ENCODE peak calls at places on chromosomes 6 and 20, in ten cellular contexts. A is mucosa of descending colon; I is osteoblast; L is colonic mucosa; R is spleen; C is esophagus muscularis mucosa; X is activated CD8-positive, alpha-beta T cell treated with anti-CD3 and anti-CD28 coated beads for 36 hours; U is endothelial cell; Q is ovary; M is osteocyte. Y is an unnamed sample.

GRCh38 chr6:78598966-78599365 is 268.4 kb upstream of the IRAK1BP1 start:
- DNase-seq in A (no peak), I (peak; percentile 71), L (no peak), R (no peak), C (no peak), X (no peak), U (no peak), Q (no peak), M (no peak), Y (no peak)

GRCh38 chr6:154930490-154930889 is 64.6 kb upstream of the TIAM2 start:
- DNase-seq in A (no peak), I (no peak), L (no peak), R (no peak), C (no peak), X (no peak), U (no peak), Q (no peak), M (no peak), Y (no peak)

GRCh38 chr6:166955121-166955864 is 1.1 kb downstream of the RNASET2 start:
- DNase-seq in A (peak; percentile 58), I (peak; percentile 86), L (peak; percentile 54), R (peak; percentile 90), C (no peak), X (peak; percentile 49), U (peak; percentile 14), Q (no peak), M (no peak), Y (peak; percentile 51)

GRCh38 chr6:157831018-157831369 is 7.9 kb downstream of the SNX9 start:
- DNase-seq in A (no peak), I (no peak), L (no peak), R (no peak), C (no peak), X (no peak), U (no peak), Q (no peak), M (no peak), Y (no peak)

GRCh38 chr6:85449818-85450577 is at the start of gene NT5E:
- DNase-seq in A (peak; percentile 78), I (peak; percentile 87), L (peak; percentile 79), R (peak; percentile 91), C (no peak), X (peak; percentile 78), U (peak; percentile 71), Q (peak; percentile 86), M (peak; percentile 90), Y (peak; percentile 90)

GRCh38 chr20:32523613-32524218 is 61.4 kb downstream of the NOL4L start:
- DNase-seq in A (no peak), I (peak; percentile 78), L (no peak), R (peak; percentile 68), C (no peak), X (no peak), U (no peak), Q (no peak), M (no peak), Y (no peak)

GRCh38 chr20:10647471-10647870 is 26.3 kb downstream of the JAG1 start:
- DNase-seq in A (no peak), I (no peak), L (no peak), R (no peak), C (no peak), X (peak; percentile 24), U (no peak), Q (no peak), M (no peak), Y (peak; percentile 37)

GRCh38 chr6:14876778-14877613 is 368.9 kb upstream of the JARID2 start:
- DNase-seq in A (no peak), I (peak; percentile 72), L (no peak), R (no peak), C (no peak), X (peak; percentile 54), U (no peak), Q (no peak), M (no peak), Y (peak; percentile 62)

GRCh38 chr6:51529240-51529639 is 558.2 kb downstream of the PKHD1 start:
- DNase-seq in A (no peak), I (no peak), L (no peak), R (no peak), C (no peak), X (no peak), U (no peak), Q (no peak), M (no peak), Y (no peak)

GRCh38 chr20:44765647-44766367 is 20.1 kb downstream of the KCNK15 start:
- DNase-seq in A (no peak), I (no peak), L (no peak), R (peak; percentile 63), C (no peak), X (no peak), U (no peak), Q (no peak), M (no peak), Y (no peak)

GRCh38 chr20:36543187-36544133 is 2.1 kb downstream of the MYL9 start:
- DNase-seq in A (peak; percentile 62), I (peak; percentile 98), L (peak; percentile 60), R (peak; percentile 67), C (no peak), X (no peak), U (no peak), Q (peak; percentile 83), M (no peak), Y (no peak)

GRCh38 chr20:61173966-61174725 is 77.9 kb upstream of the CDH4 start:
- DNase-seq in A (no peak), I (no peak), L (no peak), R (no peak), C (no peak), X (no peak), U (no peak), Q (no peak), M (no peak), Y (no peak)

GRCh38 chr6:102677225-102677624 is 1283.7 kb downstream of the GRIK2 start:
- DNase-seq in A (no peak), I (no peak), L (no peak), R (no peak), C (no peak), X (no peak), U (no peak), Q (no peak), M (no peak), Y (no peak)

GRCh38 chr6:156557269-156557885 is 219.8 kb upstream of the ARID1B start:
- DNase-seq in A (peak; percentile 9), I (peak; percentile 77), L (no peak), R (peak; percentile 63), C (no peak), X (no peak), U (no peak), Q (no peak), M (no peak), Y (no peak)

GRCh38 chr20:50127587-50128519 is 14.9 kb upstream of the UBE2V1 start:
- DNase-seq in A (no peak), I (no peak), L (no peak), R (no peak), C (no peak), X (no peak), U (no peak), Q (no peak), M (no peak), Y (no peak)

GRCh38 chr20:54133434-54134427 is 40.1 kb downstream of the CYP24A1 start:
- DNase-seq in A (peak; percentile 56), I (no peak), L (peak; percentile 64), R (no peak), C (no peak), X (no peak), U (no peak), Q (no peak), M (no peak), Y (no peak)

GRCh38 chr20:17651761-17652388 is 30.2 kb downstream of the RRBP1 start:
- DNase-seq in A (no peak), I (peak; percentile 44), L (no peak), R (peak; percentile 66), C (no peak), X (peak; percentile 16), U (no peak), Q (peak; percentile 30), M (no peak), Y (no peak)
- TF ChIP-seq CTCF in A (no peak), I (no peak), L (no peak), R (no peak), C (no peak), X (no peak), U (no peak), Q (no peak), M (no peak), Y (no peak)

GRCh38 chr20:24275946-24276705 is 193.3 kb upstream of the SYNDIG1 start:
- DNase-seq in A (no peak), I (no peak), L (no peak), R (no peak), C (no peak), X (no peak), U (no peak), Q (no peak), M (no peak), Y (no peak)
- TF ChIP-seq CTCF in A (no peak), I (no peak), L (no peak), R (no peak), C (no peak), X (no peak), U (no peak), Q (no peak), M (no peak), Y (no peak)

DNA sequence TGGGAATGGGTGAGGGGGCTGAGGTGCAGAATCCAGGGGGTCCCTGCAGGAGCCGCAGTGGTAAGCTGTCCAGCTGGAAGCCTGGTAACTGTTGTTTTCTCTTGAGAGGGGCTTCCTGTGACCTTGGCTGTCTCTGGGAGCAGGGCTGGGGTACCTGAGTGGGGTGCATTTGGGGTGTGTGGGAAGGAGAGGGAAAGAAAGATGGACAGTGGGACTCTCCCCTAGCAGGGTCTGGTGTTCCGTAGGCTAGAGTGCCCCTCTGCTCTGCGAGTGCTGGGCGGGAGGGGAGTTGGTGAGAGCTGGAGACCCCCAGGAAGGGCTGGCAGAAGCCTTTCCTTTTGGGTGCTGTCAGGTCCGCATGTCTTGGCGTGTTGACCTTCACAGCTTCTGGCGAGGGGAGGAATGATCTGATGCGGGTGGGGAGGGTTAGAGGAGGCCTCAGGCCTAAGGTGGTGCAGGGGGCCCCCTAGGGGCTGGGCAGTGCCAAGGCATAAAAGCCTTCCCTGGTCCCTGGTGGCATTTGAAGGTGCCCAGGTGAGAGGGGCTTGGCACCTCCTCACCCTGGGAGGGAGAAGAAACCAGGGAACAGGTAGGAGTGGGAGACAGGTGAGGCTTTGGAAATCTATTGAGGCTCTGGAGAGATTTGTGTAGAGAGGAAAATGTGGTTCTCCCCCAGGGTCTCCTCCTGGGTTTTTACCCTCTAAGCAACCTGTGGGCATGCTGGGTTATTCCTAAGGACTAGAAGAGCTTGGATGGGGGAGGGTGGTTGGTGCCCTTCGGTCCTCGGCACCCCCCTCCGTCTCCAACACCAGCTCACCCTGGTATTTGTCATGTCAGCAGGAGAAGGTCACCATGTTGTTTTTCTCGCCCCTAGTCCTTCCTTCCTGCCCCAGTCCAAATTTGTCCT is 3.3 kb downstream of the VEGFA start:
- DNase-seq in A (peak; percentile 80), I (peak; percentile 97), L (peak; percentile 86), R (peak; percentile 85), C (no peak), X (peak; percentile 76), U (peak; percentile 27), Q (no peak), M (no peak), Y (peak; percentile 86)
- TF ChIP-seq CTCF in A (peak; percentile 80), I (peak; percentile 78), L (peak; percentile 88), R (no peak), C (peak; percentile 83), X (peak; percentile 84), U (peak; percentile 53), Q (no peak), M (peak; percentile 73), Y (peak; percentile 80)

DNA sequence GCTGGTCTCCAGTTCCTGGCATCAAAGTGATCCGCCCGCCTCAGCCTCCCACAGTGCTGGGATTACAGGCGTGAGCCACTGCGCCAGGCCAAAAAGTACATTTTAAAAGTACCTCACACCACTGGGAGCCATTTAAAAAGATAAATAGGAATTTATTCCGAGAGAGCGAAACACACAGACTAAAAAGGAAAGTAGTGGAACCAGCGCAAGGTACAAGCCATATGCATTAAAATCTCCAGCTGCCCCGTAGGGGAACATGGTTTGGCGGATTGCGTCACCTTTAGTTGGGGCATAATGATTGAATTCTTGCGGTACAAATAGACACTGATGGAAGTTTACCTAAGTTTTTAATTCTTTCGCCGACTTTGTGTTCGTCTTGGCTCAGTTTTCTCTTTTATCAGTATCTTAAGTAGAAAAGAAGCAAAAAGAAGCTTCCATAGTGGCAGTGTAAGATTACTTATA is 1.3 kb downstream of the RAD21L1 start:
- DNase-seq in A (no peak), I (no peak), L (no peak), R (no peak), C (no peak), X (no peak), U (no peak), Q (no peak), M (no peak), Y (no peak)
- TF ChIP-seq CTCF in A (no peak), I (no peak), L (no peak), R (no peak), C (no peak), X (no peak), U (no peak), Q (no peak), M (no peak), Y (no peak)